ENCODE peak calls at places on chromosomes 4 and X, in eight cellular contexts. J, X, D, R, O, S, F and P are unnamed samples.

GRCh38 chr4:122313001-122313400 is 65.8 kb upstream of the ADAD1 start:
- DNase-seq in J (no peak), X (no peak), D (no peak), R (no peak), O (no peak), S (no peak), F (no peak), P (no peak)

GRCh38 chr4:123415977-123416376 is 19.4 kb downstream of the SPRY1 start:
- DNase-seq in J (no peak), X (no peak), D (no peak), R (no peak), O (peak; percentile 74), S (no peak), F (no peak), P (no peak)

GRCh38 chrX:11757729-11758399 is at the start of gene MSL3:
- DNase-seq in J (no peak), X (peak; percentile 39), D (peak; percentile 55), R (peak; percentile 88), O (peak; percentile 62), S (peak; percentile 67), F (no peak), P (peak; percentile 50)

GRCh38 chrX:107579956-107580355 is 48.4 kb upstream of the PRPS1 start:
- DNase-seq in J (no peak), X (no peak), D (no peak), R (no peak), O (no peak), S (no peak), F (no peak), P (no peak)

GRCh38 chr4:171981185-171981584 is 168.0 kb downstream of the GALNTL6 start:
- DNase-seq in J (no peak), X (no peak), D (no peak), R (no peak), O (no peak), S (no peak), F (no peak), P (no peak)

GRCh38 chr4:56118055-56118454 is 169.3 kb downstream of the CEP135 start:
- DNase-seq in J (no peak), X (no peak), D (no peak), R (no peak), O (no peak), S (no peak), F (no peak), P (no peak)

GRCh38 chrX:151981129-151981528 is 6.7 kb upstream of the GABRE start:
- DNase-seq in J (no peak), X (no peak), D (peak; percentile 33), R (no peak), O (no peak), S (no peak), F (no peak), P (no peak)

GRCh38 chr4:148044889-148045352 is 313.0 kb downstream of the ARHGAP10 start:
- DNase-seq in J (no peak), X (no peak), D (no peak), R (no peak), O (no peak), S (no peak), F (no peak), P (no peak)

GRCh38 chr4:7928711-7929505 is 10.8 kb downstream of the AFAP1 start:
- DNase-seq in J (no peak), X (no peak), D (no peak), R (no peak), O (peak; percentile 64), S (no peak), F (no peak), P (no peak)

GRCh38 chrX:10567136-10567535 is 53.2 kb downstream of the MID1 start:
- DNase-seq in J (no peak), X (no peak), D (no peak), R (no peak), O (no peak), S (no peak), F (no peak), P (no peak)

GRCh38 chrX:79065696-79066095 is 78.8 kb upstream of the GPR174 start:
- DNase-seq in J (no peak), X (no peak), D (no peak), R (no peak), O (no peak), S (no peak), F (no peak), P (no peak)

GRCh38 chr4:167232805-167233522 is 1.3 kb downstream of the SPOCK3 start:
- DNase-seq in J (no peak), X (no peak), D (no peak), R (no peak), O (no peak), S (peak; percentile 10), F (no peak), P (no peak)

GRCh38 chr4:162683659-162684370 is 482.9 kb downstream of the NAF1 start:
- DNase-seq in J (no peak), X (no peak), D (no peak), R (no peak), O (peak; percentile 51), S (no peak), F (no peak), P (no peak)

GRCh38 chr4:3471886-3472285 is 8.8 kb downstream of the DOK7 start:
- DNase-seq in J (no peak), X (no peak), D (no peak), R (peak; percentile 74), O (no peak), S (peak; percentile 9), F (no peak), P (no peak)

GRCh38 chr4:185236155-185236503 is 26.7 kb downstream of the SNX25 start:
- DNase-seq in J (no peak), X (no peak), D (no peak), R (no peak), O (no peak), S (no peak), F (no peak), P (no peak)

GRCh38 chr4:119559044-119559647 is 69.5 kb downstream of the PDE5A start:
- DNase-seq in J (peak; percentile 46), X (no peak), D (peak; percentile 21), R (no peak), O (peak; percentile 70), S (no peak), F (no peak), P (no peak)

GRCh38 chr4:59243038-59243437 is 1957.1 kb upstream of the ADGRL3 start:
- DNase-seq in J (no peak), X (no peak), D (no peak), R (no peak), O (no peak), S (no peak), F (no peak), P (no peak)

GRCh38 chr4:15778742-15779231 is 659 bp downstream of the CD38 start:
- DNase-seq in J (no peak), X (no peak), D (no peak), R (peak; percentile 88), O (peak; percentile 34), S (peak; percentile 33), F (no peak), P (no peak)

GRCh38 chrX:129523076-129524055 is at the start of gene SMARCA1:
- DNase-seq in J (no peak), X (peak; percentile 62), D (peak; percentile 28), R (peak; percentile 63), O (peak; percentile 81), S (peak; percentile 73), F (no peak), P (peak; percentile 66)

GRCh38 chr4:63348735-63349673 is 1060.2 kb downstream of the TECRL start:
- DNase-seq in J (no peak), X (no peak), D (no peak), R (peak; percentile 75), O (no peak), S (no peak), F (no peak), P (no peak)

GRCh38 chrX:64394874-64395567 is at the start of gene MTMR8:
- DNase-seq in J (no peak), X (peak; percentile 67), D (peak; percentile 62), R (peak; percentile 80), O (no peak), S (peak; percentile 75), F (peak; percentile 68), P (peak; percentile 76)

GRCh38 chrX:136856050-136856449 is 24.5 kb downstream of the RBMX start:
- DNase-seq in J (no peak), X (no peak), D (no peak), R (no peak), O (no peak), S (no peak), F (no peak), P (no peak)

GRCh38 chr4:176569301-176569700 is 223.4 kb downstream of the VEGFC start:
- DNase-seq in J (no peak), X (no peak), D (no peak), R (no peak), O (no peak), S (no peak), F (no peak), P (no peak)

GRCh38 chr4:81688085-81688484 is 216.4 kb upstream of the RASGEF1B start:
- DNase-seq in J (no peak), X (no peak), D (peak; percentile 8), R (no peak), O (no peak), S (no peak), F (no peak), P (no peak)
- TF ChIP-seq CTCF in J (no peak), X (peak; percentile 24), D (no peak), R (no peak), O (peak; percentile 11), S (no peak), F (no peak), P (no peak)

GRCh38 chr4:16991455-16991854 is 93.0 kb upstream of the LDB2 start:
- DNase-seq in J (no peak), X (no peak), D (no peak), R (no peak), O (no peak), S (no peak), F (no peak), P (no peak)

GRCh38 chr4:16995451-16995850 is 97.0 kb upstream of the LDB2 start:
- DNase-seq in J (no peak), X (no peak), D (no peak), R (no peak), O (peak; percentile 17), S (no peak), F (no peak), P (no peak)

GRCh38 chr4:16993966-16994840 is 95.8 kb upstream of the LDB2 start:
- DNase-seq in J (no peak), X (no peak), D (no peak), R (no peak), O (no peak), S (no peak), F (no peak), P (no peak)
- TF ChIP-seq CTCF in J (no peak), X (no peak), D (no peak), R (no peak), O (no peak), S (no peak), F (no peak), P (no peak)

GRCh38 chrX:145190801-145191389 is 56.4 kb upstream of the SPANXN1 start:
- DNase-seq in J (no peak), X (no peak), D (peak; percentile 1), R (no peak), O (peak; percentile 1), S (no peak), F (no peak), P (no peak)
- TF ChIP-seq CTCF in J (no peak), X (peak; percentile 65), D (peak; percentile 32), R (no peak), O (peak; percentile 41), S (peak; percentile 34), F (peak; percentile 9), P (peak; percentile 59)

DNA sequence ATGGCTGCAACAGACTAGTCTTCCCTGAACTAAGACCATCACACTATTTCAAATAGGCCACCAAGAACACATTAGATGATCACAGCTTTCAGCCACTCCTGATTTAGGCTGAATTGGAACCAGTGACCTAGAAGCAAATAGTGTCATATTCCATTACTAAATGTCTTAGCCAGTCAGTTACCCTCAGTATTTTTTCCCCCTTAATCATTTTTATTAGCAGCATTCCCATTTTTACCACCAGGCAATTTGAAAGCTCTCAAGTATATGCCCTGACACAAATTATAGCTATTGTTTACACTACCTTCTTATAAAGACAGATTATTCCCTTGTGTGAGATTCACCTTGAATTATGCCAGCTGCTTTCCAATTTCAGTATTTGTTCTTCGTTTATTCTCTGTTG is 1146.9 kb downstream of the PDHA2 start:
- DNase-seq in J (no peak), X (no peak), D (no peak), R (no peak), O (no peak), S (no peak), F (no peak), P (no peak)
- TF ChIP-seq CTCF in J (no peak), X (no peak), D (no peak), R (no peak), O (no peak), S (no peak), F (no peak), P (no peak)